ENCODE peak calls at places on chromosomes 3 and 15, in seven cellular contexts. V, K, Y, W, I, O and B are unnamed samples.
A peak's percentile ranks its signal among the peaks of the same experiment; 100 is the strongest.

GRCh38 chr3:124858275-124858674 is 28.9 kb downstream of the ITGB5 start:
- DNase-seq in V (peak; percentile 54), K (no peak), Y (peak; percentile 52), W (no peak), I (no peak), O (peak; percentile 63), B (no peak)

GRCh38 chr3:10627884-10628572 is 122.6 kb upstream of the ATP2B2 start:
- DNase-seq in V (no peak), K (peak; percentile 45), Y (no peak), W (no peak), I (no peak), O (no peak), B (no peak)

GRCh38 chr15:67091073-67091965 is 25.9 kb downstream of the SMAD3 start:
- DNase-seq in V (peak; percentile 99), K (peak; percentile 89), Y (peak; percentile 59), W (no peak), I (peak; percentile 64), O (peak; percentile 98), B (peak; percentile 51)

GRCh38 chr15:27046891-27047290 is 75.9 kb downstream of the GABRG3 start:
- DNase-seq in V (no peak), K (no peak), Y (no peak), W (no peak), I (no peak), O (no peak), B (no peak)

GRCh38 chr3:196298521-196298920 is 11.0 kb upstream of the PCYT1A start:
- DNase-seq in V (no peak), K (no peak), Y (no peak), W (no peak), I (no peak), O (no peak), B (no peak)

GRCh38 chr3:127166501-127167065 is 26.3 kb upstream of the PRR23E start:
- DNase-seq in V (no peak), K (peak; percentile 30), Y (no peak), W (no peak), I (no peak), O (no peak), B (peak; percentile 3)

GRCh38 chr3:79558943-79559342 is 208.9 kb downstream of the ROBO1 start:
- DNase-seq in V (no peak), K (no peak), Y (no peak), W (no peak), I (no peak), O (no peak), B (no peak)

GRCh38 chr15:95839367-95839782 is 491.1 kb upstream of the NR2F2 start:
- DNase-seq in V (no peak), K (no peak), Y (no peak), W (no peak), I (no peak), O (no peak), B (no peak)

GRCh38 chr3:38746641-38747040 is 69.4 kb downstream of the SCN10A start:
- DNase-seq in V (no peak), K (no peak), Y (no peak), W (no peak), I (no peak), O (no peak), B (no peak)

GRCh38 chr15:96428742-96429141 is 98.2 kb downstream of the NR2F2 start:
- DNase-seq in V (peak; percentile 96), K (no peak), Y (peak; percentile 91), W (no peak), I (no peak), O (peak; percentile 93), B (no peak)

GRCh38 chr3:39707314-39707909 is 102.0 kb upstream of the MYRIP start:
- DNase-seq in V (peak; percentile 10), K (no peak), Y (peak; percentile 80), W (peak; percentile 34), I (no peak), O (peak; percentile 61), B (no peak)

GRCh38 chr3:116896116-116896515 is 186.5 kb downstream of the TUSC7 start:
- DNase-seq in V (no peak), K (no peak), Y (no peak), W (no peak), I (no peak), O (no peak), B (no peak)

GRCh38 chr3:86990734-86991481 is at the start of gene VGLL3:
- DNase-seq in V (peak; percentile 87), K (no peak), Y (peak; percentile 97), W (no peak), I (no peak), O (peak; percentile 85), B (no peak)

GRCh38 chr3:117589454-117589853 is 879.9 kb downstream of the TUSC7 start:
- DNase-seq in V (no peak), K (no peak), Y (no peak), W (peak; percentile 64), I (no peak), O (no peak), B (no peak)

GRCh38 chr15:45583731-45584639 is 3.2 kb upstream of the BLOC1S6 start:
- DNase-seq in V (no peak), K (no peak), Y (no peak), W (no peak), I (no peak), O (no peak), B (no peak)

GRCh38 chr15:77889009-77889806 is 188.3 kb downstream of the TBC1D2B start:
- DNase-seq in V (no peak), K (no peak), Y (peak; percentile 31), W (no peak), I (no peak), O (no peak), B (no peak)

GRCh38 chr3:41711656-41712055 is 250.2 kb downstream of the ULK4 start:
- DNase-seq in V (peak; percentile 42), K (no peak), Y (peak; percentile 24), W (no peak), I (no peak), O (peak; percentile 15), B (no peak)

GRCh38 chr15:68054658-68055223 is 626 bp downstream of the PIAS1 start:
- DNase-seq in V (peak; percentile 21), K (peak; percentile 81), Y (peak; percentile 76), W (peak; percentile 33), I (no peak), O (peak; percentile 73), B (no peak)